ENCODE peak calls at places on chromosomes 6 and 20, in four cellular contexts. O, Q, I and E are unnamed samples.

GRCh38 chr6:66328181-66328580 is 621.2 kb upstream of the EYS start:
- DNase-seq in O (peak), Q (no peak), I (no peak), E (peak)

GRCh38 chr6:43923376-43924221 is 153.6 kb downstream of the VEGFA start:
- DNase-seq in O (peak), Q (no peak), I (no peak), E (no peak)

GRCh38 chr6:20564269-20564668 is 30.0 kb downstream of the CDKAL1 start:
- DNase-seq in O (no peak), Q (no peak), I (no peak), E (peak)

GRCh38 chr20:17530716-17531536 is at the start of gene BFSP1:
- DNase-seq in O (peak), Q (peak), I (peak), E (peak)

GRCh38 chr6:13988908-13989307 is 64.2 kb downstream of the RNF182 start:
- DNase-seq in O (no peak), Q (no peak), I (no peak), E (no peak)

GRCh38 chr20:11274137-11274536 is 600.3 kb upstream of the JAG1 start:
- DNase-seq in O (peak), Q (no peak), I (no peak), E (peak)

GRCh38 chr20:38307371-38308046 is 3.6 kb downstream of the BPI start:
- DNase-seq in O (peak), Q (no peak), I (no peak), E (peak)

GRCh38 chr6:47302043-47302442 is 7.7 kb downstream of the TNFRSF21 start:
- DNase-seq in O (no peak), Q (no peak), I (no peak), E (no peak)

GRCh38 chr6:55046869-55047422 is 127.4 kb upstream of the HCRTR2 start:
- DNase-seq in O (peak), Q (no peak), I (no peak), E (peak)

GRCh38 chr6:41757268-41757667 is 10.1 kb upstream of the PGC start:
- DNase-seq in O (no peak), Q (no peak), I (no peak), E (no peak)

GRCh38 chr6:2767327-2767985 is 2.3 kb downstream of the WRNIP1 start:
- DNase-seq in O (no peak), Q (no peak), I (no peak), E (no peak)

GRCh38 chr20:235891-236290 is 8.8 kb downstream of the DEFB129 start:
- DNase-seq in O (peak), Q (no peak), I (no peak), E (peak)

GRCh38 chr6:88588938-88589337 is 374.5 kb downstream of the RNGTT start:
- DNase-seq in O (no peak), Q (no peak), I (no peak), E (no peak)

GRCh38 chr6:80480478-80481157 is 374.1 kb downstream of the BCKDHB start:
- DNase-seq in O (no peak), Q (no peak), I (no peak), E (no peak)

GRCh38 chr6:75377386-75377785 is 92.8 kb upstream of the TMEM30A start:
- DNase-seq in O (no peak), Q (no peak), I (no peak), E (no peak)

DNA sequence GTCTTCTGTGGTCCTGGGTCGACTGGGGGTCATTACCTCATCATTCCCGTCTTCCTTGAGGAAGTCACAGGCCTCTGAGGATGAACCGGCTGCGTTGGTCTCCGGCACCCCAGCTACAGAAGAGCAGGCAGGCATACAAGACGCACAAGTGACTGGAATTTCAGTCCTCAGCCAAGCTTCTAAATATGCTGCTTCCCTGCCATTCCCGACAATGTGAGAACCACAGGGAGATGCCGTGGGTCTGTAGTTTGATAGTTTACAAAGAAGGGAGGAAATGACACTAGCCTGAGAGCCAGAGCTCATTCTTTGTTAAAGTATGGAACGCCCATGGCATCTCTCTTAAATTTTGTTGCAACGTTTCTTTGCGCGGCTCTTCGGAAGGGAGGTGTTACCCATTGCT is 25.7 kb downstream of the HEBP2 start:
- DNase-seq in O (peak), Q (no peak), I (no peak), E (no peak)
- H3K4me3 ChIP-seq in O (no peak), Q (no peak), I (no peak), E (no peak)

GRCh38 chr6:69719602-69720193 is 77.1 kb downstream of the LMBRD1 start:
- DNase-seq in O (peak), Q (no peak), I (no peak), E (peak)
- TF ChIP-seq CTCF in O (peak), Q (no peak), I (no peak), E (peak)

GRCh38 chr6:35776364-35777215 is at the start of gene CLPSL2:
- DNase-seq in O (no peak), Q (no peak), I (peak), E (no peak)
- H3K4me3 ChIP-seq in O (no peak), Q (peak), I (peak), E (peak)

GRCh38 chr6:130037207-130037811 is 18.9 kb downstream of the L3MBTL3 start:
- DNase-seq in O (no peak), Q (no peak), I (no peak), E (peak)
- TF ChIP-seq CTCF in O (peak), Q (peak), I (no peak), E (peak)

GRCh38 chr6:15880262-15880973 is 217.6 kb upstream of the DTNBP1 start:
- DNase-seq in O (no peak), Q (no peak), I (no peak), E (no peak)
- H3K4me3 ChIP-seq in O (no peak), Q (no peak), I (no peak), E (no peak)

GRCh38 chr6:1067346-1067745 is 244.6 kb upstream of the FOXQ1 start:
- DNase-seq in O (no peak), Q (no peak), I (no peak), E (no peak)
- TF ChIP-seq CTCF in O (no peak), Q (no peak), I (no peak), E (no peak)

GRCh38 chr6:27757307-27757706 is 154.9 kb downstream of the OR2B2 start:
- DNase-seq in O (no peak), Q (peak), I (peak), E (no peak)
- H3K4me3 ChIP-seq in O (no peak), Q (peak), I (peak), E (peak)

DNA sequence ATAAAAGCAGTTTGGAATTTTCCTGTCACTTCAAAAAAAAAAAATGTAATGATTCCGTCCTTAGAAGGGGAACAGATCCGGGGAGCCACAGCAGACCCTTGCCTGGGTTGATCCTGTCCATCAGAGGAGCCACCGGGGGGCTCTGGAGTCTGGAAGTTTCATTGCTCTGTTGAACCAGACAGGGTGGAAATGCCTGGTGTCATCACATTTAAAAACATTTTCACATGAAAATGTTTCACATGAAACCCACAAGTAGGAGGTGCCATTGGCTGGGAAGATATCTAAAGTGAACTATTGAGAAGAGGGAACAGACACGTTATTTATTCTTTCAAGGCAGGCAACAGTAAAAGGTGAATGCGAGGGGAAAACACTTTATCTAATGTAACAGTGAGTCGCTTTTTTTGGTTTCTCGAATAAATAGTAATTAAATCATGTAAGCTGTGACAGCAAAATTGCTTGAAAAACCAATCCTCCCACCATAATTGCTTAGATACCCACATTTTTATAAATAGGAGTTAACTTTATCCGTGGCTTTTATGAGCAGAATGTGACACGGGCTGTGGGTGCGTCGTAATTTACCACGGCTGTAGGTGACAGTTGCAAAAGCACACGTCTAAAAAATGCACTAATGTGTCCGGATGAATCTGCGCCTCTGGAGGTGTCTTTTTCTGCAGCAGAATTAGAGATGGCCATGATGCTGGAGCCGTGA is 323.4 kb downstream of the TAF4 start:
- DNase-seq in O (no peak), Q (no peak), I (no peak), E (peak)
- TF ChIP-seq CTCF in O (no peak), Q (no peak), I (no peak), E (peak)

GRCh38 chr6:151494235-151494950 is 576 bp downstream of the CCDC170 start:
- DNase-seq in O (peak), Q (no peak), I (no peak), E (peak)
- H3K4me3 ChIP-seq in O (peak), Q (peak), I (peak), E (peak)